ENCODE peak calls at places on chromosomes 6 and 20, in six cellular contexts. G is K562, W is A549, S is HepG2, D is H1, E is endothelial cell of umbilical vein. M is an unnamed sample.

GRCh38 chr6:111276335-111276734 is 189.0 kb downstream of the SLC16A10 start:
- DNase-seq in G (peak; percentile 32), W (no peak), S (peak; percentile 44), D (no peak), E (no peak), M (no peak)

GRCh38 chr6:89999154-89999553 is 104.9 kb downstream of the GJA10 start:
- DNase-seq in G (peak; percentile 81), W (no peak), S (no peak), D (no peak), E (no peak), M (no peak)

GRCh38 chr6:47097092-47097945 is 55.2 kb upstream of the ADGRF1 start:
- DNase-seq in G (peak; percentile 81), W (peak; percentile 78), S (peak; percentile 89), D (no peak), E (peak; percentile 77), M (peak; percentile 75)

GRCh38 chr6:117448732-117449131 is 23.0 kb upstream of the ROS1 start:
- DNase-seq in G (no peak), W (peak; percentile 76), S (no peak), D (no peak), E (no peak), M (no peak)

GRCh38 chr6:159577564-159577963 is 115.5 kb downstream of the SOD2 start:
- DNase-seq in G (no peak), W (no peak), S (no peak), D (peak; percentile 7), E (no peak), M (no peak)

GRCh38 chr20:6863798-6864201 is 96.3 kb downstream of the BMP2 start:
- DNase-seq in G (no peak), W (no peak), S (no peak), D (no peak), E (no peak), M (no peak)

GRCh38 chr6:3566812-3567211 is 110.0 kb upstream of the SLC22A23 start:
- DNase-seq in G (no peak), W (no peak), S (no peak), D (no peak), E (no peak), M (peak; percentile 23)

GRCh38 chr6:20366082-20366834 is 35.4 kb upstream of the E2F3 start:
- DNase-seq in G (no peak), W (no peak), S (no peak), D (no peak), E (no peak), M (peak; percentile 85)

GRCh38 chr6:139230421-139230840 is 61.4 kb downstream of the TXLNB start:
- DNase-seq in G (no peak), W (peak; percentile 10), S (no peak), D (no peak), E (no peak), M (peak; percentile 52)

GRCh38 chr6:13302751-13303667 is 25.3 kb downstream of the TBC1D7 start:
- DNase-seq in G (peak; percentile 80), W (peak; percentile 88), S (peak; percentile 80), D (no peak), E (peak; percentile 93), M (peak; percentile 95)

GRCh38 chr6:143806282-143807102 is 36.6 kb upstream of the LTV1 start:
- DNase-seq in G (peak; percentile 95), W (no peak), S (no peak), D (no peak), E (peak; percentile 66), M (peak; percentile 94)

GRCh38 chr6:49676671-49677281 is 36.6 kb downstream of the CRISP2 start:
- DNase-seq in G (no peak), W (peak; percentile 2), S (no peak), D (no peak), E (peak; percentile 10), M (no peak)

GRCh38 chr6:147078602-147079001 is 125.6 kb upstream of the STXBP5 start:
- DNase-seq in G (no peak), W (no peak), S (no peak), D (no peak), E (no peak), M (no peak)

GRCh38 chr6:31400467-31401289 is 2.7 kb upstream of the MICA start:
- DNase-seq in G (peak; percentile 88), W (peak; percentile 44), S (peak; percentile 65), D (no peak), E (peak; percentile 54), M (peak; percentile 92)

GRCh38 chr6:43738877-43739641 is 31.0 kb upstream of the VEGFA start:
- DNase-seq in G (peak; percentile 43), W (peak; percentile 21), S (no peak), D (no peak), E (no peak), M (no peak)

GRCh38 chr20:6381887-6382286 is 259.1 kb upstream of the FERMT1 start:
- DNase-seq in G (no peak), W (peak; percentile 11), S (peak; percentile 50), D (no peak), E (peak; percentile 4), M (no peak)

GRCh38 chr20:23205656-23206055 is 119.5 kb upstream of the CD93 start:
- DNase-seq in G (no peak), W (no peak), S (no peak), D (no peak), E (peak; percentile 76), M (no peak)

GRCh38 chr6:157570104-157570503 is 189.1 kb downstream of the ZDHHC14 start:
- DNase-seq in G (no peak), W (no peak), S (peak; percentile 65), D (no peak), E (no peak), M (no peak)

GRCh38 chr6:56767892-56768531 is 125.3 kb upstream of the DST start:
- DNase-seq in G (no peak), W (peak; percentile 21), S (no peak), D (no peak), E (no peak), M (no peak)

GRCh38 chr20:17620371-17621228 is 50.7 kb downstream of the DSTN start:
- DNase-seq in G (no peak), W (no peak), S (no peak), D (no peak), E (no peak), M (no peak)

GRCh38 chr6:132320007-132320406 is 81.3 kb downstream of the MOXD1 start:
- DNase-seq in G (no peak), W (no peak), S (no peak), D (no peak), E (peak; percentile 7), M (no peak)

GRCh38 chr6:35624341-35625070 is 64.2 kb downstream of the FKBP5 start:
- DNase-seq in G (no peak), W (peak; percentile 20), S (peak; percentile 47), D (no peak), E (peak; percentile 42), M (peak; percentile 26)

GRCh38 chr6:99501762-99502161 is 13.5 kb downstream of the USP45 start:
- DNase-seq in G (no peak), W (no peak), S (no peak), D (no peak), E (no peak), M (no peak)

GRCh38 chr6:110101885-110102284 is 77.6 kb downstream of the WASF1 start:
- DNase-seq in G (peak; percentile 8), W (no peak), S (no peak), D (no peak), E (no peak), M (peak; percentile 45)

GRCh38 chr6:5466459-5466858 is 205.1 kb downstream of the FARS2 start:
- DNase-seq in G (peak; percentile 33), W (no peak), S (no peak), D (no peak), E (peak; percentile 53), M (no peak)

GRCh38 chr6:5468586-5468985 is 207.3 kb downstream of the FARS2 start:
- DNase-seq in G (no peak), W (no peak), S (no peak), D (no peak), E (no peak), M (no peak)

GRCh38 chr6:5471044-5471443 is 209.7 kb downstream of the FARS2 start:
- DNase-seq in G (peak; percentile 76), W (peak; percentile 31), S (peak; percentile 54), D (peak; percentile 27), E (peak; percentile 66), M (peak; percentile 84)

GRCh38 chr6:5471637-5472430 is 210.5 kb downstream of the FARS2 start:
- DNase-seq in G (no peak), W (no peak), S (no peak), D (peak; percentile 29), E (peak; percentile 20), M (no peak)

DNA sequence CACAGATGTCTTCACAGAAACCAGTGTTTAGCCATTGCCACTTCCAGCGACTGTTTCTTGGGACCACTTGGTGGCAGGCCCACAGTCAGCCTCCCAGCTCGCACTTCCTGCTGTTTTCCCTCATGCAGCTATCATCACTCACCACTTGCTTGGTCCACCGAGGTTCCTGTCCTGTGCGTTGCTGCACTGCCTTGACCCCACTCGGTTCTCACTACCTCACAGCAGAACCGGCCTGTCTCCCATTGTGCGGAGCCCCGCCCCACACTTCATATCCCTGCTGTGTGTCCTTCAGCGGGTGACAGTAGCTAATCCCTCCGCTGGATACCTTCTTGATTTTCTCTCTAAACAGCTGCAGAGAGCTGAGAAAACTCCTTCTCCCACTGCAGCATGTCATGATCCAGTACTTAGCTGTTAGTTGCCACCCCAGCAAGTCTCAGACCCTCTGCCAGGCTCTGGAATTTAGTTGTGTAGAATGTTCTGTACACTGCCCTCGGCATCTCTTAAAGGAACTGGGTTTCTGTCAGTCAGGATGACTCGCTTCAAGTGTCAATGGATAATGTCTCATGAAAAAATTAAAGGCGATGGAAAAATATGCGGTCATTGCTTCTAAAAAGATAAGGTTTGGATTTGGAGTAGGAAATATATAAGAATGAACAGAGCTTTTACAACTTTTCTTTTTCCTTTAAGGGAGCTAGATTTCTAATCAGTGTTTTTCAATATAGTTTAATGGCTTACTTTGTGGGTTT is 208.0 kb downstream of the FARS2 start:
- DNase-seq in G (no peak), W (no peak), S (no peak), D (no peak), E (no peak), M (no peak)
- TF ChIP-seq CTCF in G (no peak), W (no peak), S (no peak), D (no peak), E (no peak), M (no peak)

DNA sequence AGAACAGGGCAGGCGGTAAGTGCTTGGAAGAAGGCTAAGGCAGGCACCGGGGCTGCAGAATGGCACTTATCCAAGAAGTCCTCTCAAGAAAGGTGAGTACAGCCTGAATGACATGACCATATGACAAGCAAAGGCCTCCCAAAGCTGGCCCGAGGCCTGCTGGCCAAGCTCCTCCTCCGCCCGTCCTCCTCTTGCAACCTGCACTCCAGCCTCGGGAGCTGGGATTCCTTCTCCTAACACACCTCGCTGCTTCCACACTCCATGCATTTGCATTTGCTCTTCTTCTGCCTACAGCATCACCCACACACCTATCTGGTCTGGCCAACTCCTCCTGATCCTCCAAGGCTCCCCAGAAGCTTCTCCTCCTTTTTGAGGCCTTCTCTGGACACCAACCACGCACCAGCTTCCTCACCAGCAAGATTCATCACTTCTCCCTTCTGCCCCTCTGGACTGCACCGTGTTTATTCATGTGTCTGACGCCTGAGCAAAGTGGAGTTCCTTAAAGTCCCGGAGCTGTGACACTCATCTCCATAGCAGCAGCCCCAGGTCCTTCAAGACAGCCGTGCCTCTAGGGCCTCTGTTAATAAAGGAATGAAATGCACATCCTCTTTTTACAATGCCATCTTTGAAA is 32.3 kb downstream of the CNKSR3 start:
- DNase-seq in G (no peak), W (no peak), S (no peak), D (no peak), E (no peak), M (no peak)
- TF ChIP-seq POLR2A in G (no peak), W (no peak), S (no peak), D (no peak), E (no peak), M (no peak)

GRCh38 chr20:36084897-36085617 is 69.5 kb upstream of the EPB41L1 start:
- DNase-seq in G (peak; percentile 70), W (peak; percentile 98), S (peak; percentile 75), D (no peak), E (no peak), M (peak; percentile 59)
- TF ChIP-seq MAX in G (no peak), W (no peak), S (no peak), D (no peak), E (no peak), M (peak; percentile 89)

GRCh38 chr20:33076662-33077398 is 2.6 kb upstream of the BPIFB4 start:
- DNase-seq in G (no peak), W (no peak), S (peak; percentile 28), D (no peak), E (no peak), M (peak; percentile 37)
- TF ChIP-seq CTCF in G (peak; percentile 31), W (no peak), S (peak; percentile 80), D (no peak), E (peak; percentile 34), M (peak; percentile 62)

M was measured in NB4.